ENCODE peak calls at places on chromosomes 2 and 18, in five cellular contexts. Z, C, R, H and D are unnamed samples.

GRCh38 chr2:46284812-46285211 is 12.4 kb upstream of the EPAS1 start:
- DNase-seq in C (no peak), H (no peak), R (no peak), Z (no peak), D (no peak)

GRCh38 chr2:20526666-20527065 is 79.8 kb downstream of the RHOB start:
- DNase-seq in R (no peak), Z (peak; percentile 66), H (peak; percentile 20), C (no peak), D (no peak)

GRCh38 chr2:161990741-161991140 is 83.3 kb downstream of the DPP4 start:
- DNase-seq in H (peak; percentile 96), C (no peak), Z (peak; percentile 93), R (no peak), D (no peak)

GRCh38 chr2:158599609-158600008 is 142.9 kb downstream of the PKP4 start:
- DNase-seq in C (no peak), R (no peak), H (no peak), Z (no peak), D (no peak)

GRCh38 chr18:3612315-3612714 is 162.3 kb downstream of the TGIF1 start:
- DNase-seq in C (no peak), Z (no peak), R (no peak), H (no peak), D (no peak)

GRCh38 chr2:159226059-159226461 is 60.4 kb downstream of the WDSUB1 start:
- DNase-seq in C (no peak), H (peak; percentile 69), Z (peak; percentile 14), R (peak; percentile 20), D (no peak)

GRCh38 chr2:99079226-99079625 is 62.3 kb upstream of the C2orf15 start:
- DNase-seq in C (no peak), H (peak; percentile 26), Z (no peak), R (no peak), D (no peak)

GRCh38 chr18:49406863-49407262 is 53.6 kb downstream of the DYM start:
- DNase-seq in C (no peak), H (no peak), Z (no peak), R (no peak), D (no peak)

GRCh38 chr2:227608469-227609338 is 5.9 kb downstream of the SCYGR3 start:
- DNase-seq in Z (no peak), H (no peak), C (no peak), R (no peak), D (no peak)

GRCh38 chr2:101698419-101699190 is 1.1 kb downstream of the MAP4K4 start:
- DNase-seq in H (peak; percentile 45), R (peak; percentile 48), C (no peak), Z (peak; percentile 42), D (peak; percentile 29)

GRCh38 chr2:204665244-204665643 is 120.0 kb downstream of the PARD3B start:
- DNase-seq in C (no peak), R (no peak), Z (peak; percentile 55), H (peak; percentile 90), D (no peak)

GRCh38 chr2:31319391-31320175 is 85.6 kb downstream of the EHD3 start:
- DNase-seq in Z (peak; percentile 68), R (peak; percentile 48), C (no peak), H (no peak), D (no peak)

GRCh38 chr2:213015387-213016165 is 135.8 kb downstream of the IKZF2 start:
- DNase-seq in R (peak; percentile 95), H (no peak), Z (no peak), C (no peak), D (no peak)

GRCh38 chr2:199764273-199764800 is 86.7 kb downstream of the FTCDNL1 start:
- DNase-seq in Z (no peak), H (no peak), R (no peak), C (no peak), D (no peak)

GRCh38 chr2:8684421-8684884 is 2.6 kb downstream of the ID2 start:
- DNase-seq in R (peak; percentile 45), Z (peak; percentile 43), C (peak; percentile 34), H (peak; percentile 54), D (peak; percentile 17)

GRCh38 chr18:80201739-80202138 is 45.6 kb downstream of the PARD6G start:
- DNase-seq in C (no peak), R (no peak), H (no peak), Z (no peak), D (no peak)

GRCh38 chr2:102418421-102418961 is 4.5 kb upstream of the IL18RAP start:
- DNase-seq in H (peak; percentile 48), Z (peak; percentile 60), C (no peak), R (peak; percentile 81), D (no peak)

GRCh38 chr2:31711737-31712136 is 131.0 kb upstream of the SRD5A2 start:
- DNase-seq in Z (no peak), C (no peak), R (no peak), H (no peak), D (no peak)

GRCh38 chr2:195407782-195408181 is 249.2 kb upstream of the SLC39A10 start:
- DNase-seq in C (no peak), H (peak; percentile 45), Z (peak; percentile 27), R (no peak), D (no peak)

GRCh38 chr2:178731300-178731699 is 75.9 kb downstream of the TTN start:
- DNase-seq in Z (no peak), R (no peak), C (no peak), H (no peak), D (no peak)

GRCh38 chr2:241795021-241795999 is 13.7 kb upstream of the NEU4 start:
- DNase-seq in R (no peak), C (no peak), Z (no peak), H (no peak), D (no peak)

GRCh38 chr18:74064510-74064909 is 83.1 kb downstream of the FBXO15 start:
- DNase-seq in H (no peak), C (no peak), Z (no peak), R (peak; percentile 90), D (no peak)

GRCh38 chr2:164024396-164024795 is 288.6 kb upstream of the FIGN start:
- DNase-seq in Z (no peak), H (peak; percentile 67), R (no peak), C (no peak), D (no peak)

GRCh38 chr2:112640800-112641675 is 4.7 kb upstream of the SLC20A1 start:
- DNase-seq in H (peak; percentile 96), R (no peak), C (no peak), Z (peak; percentile 87), D (no peak)

GRCh38 chr18:10234281-10234680 is 220.2 kb upstream of the APCDD1 start:
- DNase-seq in Z (peak; percentile 23), H (peak; percentile 28), R (no peak), C (no peak), D (no peak)

DNA sequence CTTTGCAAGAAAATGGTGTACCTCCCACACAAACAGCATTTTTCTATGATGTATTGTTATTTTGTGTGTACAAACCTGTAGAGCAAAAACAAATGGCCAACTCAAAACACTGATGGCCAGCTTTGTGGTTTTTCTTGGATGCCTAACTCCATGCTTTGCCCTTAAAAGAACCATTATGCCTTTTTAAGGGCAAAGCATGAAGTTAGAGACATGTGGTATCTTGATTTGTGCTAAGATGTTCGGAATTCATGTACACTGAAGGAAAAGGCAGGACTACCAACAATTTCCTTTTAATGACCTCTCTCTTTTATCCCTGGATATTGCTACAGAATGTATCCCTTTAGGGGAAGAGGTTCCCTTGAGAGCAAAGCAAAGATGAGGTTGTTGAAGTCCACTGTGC is 273.6 kb downstream of the SCG2 start:
- DNase-seq in Z (no peak), R (no peak), C (no peak), H (peak; percentile 29), D (no peak)
- H3K4me3 ChIP-seq in Z (no peak overlapping the region), R (no peak overlapping the region), C (no peak overlapping the region), H (no peak overlapping the region), D (no peak overlapping the region)

GRCh38 chr2:128280901-128281321 is 37.8 kb downstream of the HS6ST1 start:
- DNase-seq in C (no peak), R (no peak), H (no peak), Z (no peak), D (no peak)
- H3K4me1 ChIP-seq in C (no peaks in the 10 kb centered on the region), R (no peaks in the 10 kb centered on the region), H (no peaks in the 10 kb centered on the region), Z (no peaks in the 10 kb centered on the region), D (peaks cover 4% of the 10 kb centered on the region)

DNA sequence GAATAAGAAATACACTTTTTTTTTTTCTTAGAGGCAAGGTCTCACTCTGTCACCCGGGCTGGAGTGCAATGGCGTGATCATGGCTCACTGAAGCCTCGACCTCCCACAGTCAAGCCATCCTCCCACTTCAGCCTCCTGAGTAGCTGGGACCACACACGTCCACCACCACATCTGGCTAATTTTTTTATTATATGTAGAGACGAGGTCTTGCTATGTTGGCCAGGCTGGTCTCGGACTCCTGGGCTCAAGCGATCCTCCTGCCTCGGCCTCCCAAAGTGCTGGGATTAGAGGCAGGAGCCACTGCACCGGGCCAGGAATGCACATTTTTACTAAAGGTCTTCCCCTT is 2.4 kb downstream of the TGOLN2 start:
- DNase-seq in R (no peak), Z (peak; percentile 24), H (no peak), C (no peak), D (no peak)
- H3K36me3 ChIP-seq in R (peaks cover 56% of the 10 kb centered on the region), Z (peaks cover 28% of the 10 kb centered on the region), H (peaks cover 18% of the 10 kb centered on the region), C (peaks cover 44% of the 10 kb centered on the region), D (peaks cover 24% of the 10 kb centered on the region)

GRCh38 chr2:168639024-168639423 is 163.4 kb upstream of the NOSTRIN start:
- DNase-seq in Z (no peak), H (no peak), R (no peak), C (no peak), D (no peak)
- H3K4me3 ChIP-seq in Z (no peak overlapping the region), H (no peak overlapping the region), R (no peak overlapping the region), C (no peak overlapping the region), D (no peak overlapping the region)

GRCh38 chr2:134243244-134243643 is 10.6 kb upstream of the MGAT5 start:
- DNase-seq in R (no peak), H (no peak), Z (no peak), C (no peak), D (no peak)

GRCh38 chr2:134238371-134238770 is 15.5 kb upstream of the MGAT5 start:
- DNase-seq in Z (no peak), R (no peak), H (no peak), C (no peak), D (no peak)

GRCh38 chr2:134241911-134242310 is 12.0 kb upstream of the MGAT5 start:
- DNase-seq in R (no peak), Z (no peak), H (no peak), C (no peak), D (no peak)

GRCh38 chr2:134244091-134244490 is 9.8 kb upstream of the MGAT5 start:
- DNase-seq in H (peak; percentile 56), C (no peak), Z (no peak), R (no peak), D (no peak)

GRCh38 chr2:134240061-134240460 is 13.8 kb upstream of the MGAT5 start:
- DNase-seq in Z (no peak), R (no peak), C (no peak), H (no peak), D (no peak)
- H3K4me1 ChIP-seq in Z (peaks cover 23% of the 10 kb centered on the region), R (peaks cover 29% of the 10 kb centered on the region), C (peaks cover 45% of the 10 kb centered on the region), H (peaks cover 10% of the 10 kb centered on the region), D (peaks cover 32% of the 10 kb centered on the region)

DNA sequence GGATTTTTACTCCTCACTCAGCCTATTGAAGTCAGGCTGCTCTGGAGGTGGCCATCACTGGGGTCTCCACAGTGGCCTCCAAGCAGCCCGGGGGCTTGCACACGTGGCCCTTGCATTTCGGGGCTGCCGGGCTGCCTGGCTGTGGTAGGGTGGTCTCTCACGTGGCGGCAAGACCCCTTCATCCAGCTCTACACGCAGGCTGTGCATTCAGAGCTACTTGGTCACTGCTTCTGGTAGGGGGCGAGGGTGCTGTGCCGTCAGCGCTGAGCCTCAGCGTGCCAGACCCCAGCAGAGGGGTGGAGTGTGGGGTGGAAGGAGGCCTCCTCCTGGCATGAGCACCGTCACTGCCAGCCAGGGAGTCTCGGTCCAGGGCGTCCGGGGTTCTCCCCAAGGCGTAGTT is 80.6 kb downstream of the SH3BP4 start:
- DNase-seq in Z (no peak), R (no peak), H (no peak), C (no peak), D (no peak)
- H3K36me3 ChIP-seq in Z (peaks cover 7% of the 10 kb centered on the region), R (no peaks in the 10 kb centered on the region), H (peaks cover 25% of the 10 kb centered on the region), C (no peaks in the 10 kb centered on the region), D (no peaks in the 10 kb centered on the region)

GRCh38 chr2:96906719-96907404 is 37.0 kb upstream of the SEMA4C start:
- DNase-seq in R (no peak), H (no peak), Z (no peak), C (no peak), D (no peak)
- H3K4me3 ChIP-seq in R (no peak overlapping the region), H (no peak overlapping the region), Z (no peak overlapping the region), C (no peak overlapping the region), D (no peak overlapping the region)